ENCODE peak calls at places on chromosomes 7 and 10, in nine cellular contexts. A, G, Y, F, W, N, Z, D and S are unnamed samples.

GRCh38 chr7:5488286-5488878 is 64.7 kb upstream of the TNRC18 start:
- DNase-seq in N (no peak), D (no peak), G (no peak), Z (peak), W (no peak), F (no peak), Y (no peak), A (no peak), S (no peak)

GRCh38 chr10:79102056-79102874 is 33.5 kb downstream of the ZMIZ1 start:
- DNase-seq in Z (no peak), A (no peak), D (peak), G (no peak), Y (peak), F (no peak), N (no peak), W (no peak), S (no peak)

GRCh38 chr7:117014673-117015133 is 61.4 kb downstream of the ST7 start:
- DNase-seq in G (no peak), Y (peak), F (no peak), A (no peak), W (peak), Z (peak), D (peak), N (no peak), S (peak)

GRCh38 chr10:123666318-123667291 is at the start of gene GPR26:
- DNase-seq in A (no peak), Z (no peak), G (no peak), Y (no peak), D (no peak), W (no peak), F (peak), N (no peak), S (no peak)

GRCh38 chr10:115065731-115066130 is 27.4 kb upstream of the ATRNL1 start:
- DNase-seq in W (no peak), Y (no peak), G (no peak), Z (no peak), A (no peak), D (no peak), F (no peak), N (no peak), S (no peak)

GRCh38 chr7:31758770-31759169 is 71.8 kb downstream of the PPP1R17 start:
- DNase-seq in Y (no peak), W (no peak), G (no peak), A (no peak), D (no peak), Z (no peak), F (no peak), N (no peak), S (no peak)

GRCh38 chr7:139321071-139321745 is 19.9 kb upstream of the FMC1 start:
- DNase-seq in G (no peak), F (no peak), N (no peak), D (no peak), Y (peak), Z (peak), A (no peak), W (peak), S (peak)

GRCh38 chr10:46048152-46048551 is 2.1 kb upstream of the MSMB start:
- DNase-seq in D (no peak), Z (no peak), F (no peak), Y (no peak), G (no peak), A (no peak), W (no peak), N (no peak), S (no peak)

GRCh38 chr7:452230-452751 is 67.4 kb downstream of the PDGFA start:
- DNase-seq in Z (no peak), A (no peak), Y (no peak), N (no peak), G (no peak), F (no peak), W (no peak), D (no peak), S (peak)

GRCh38 chr10:104299031-104299904 is 30.3 kb downstream of the GSTO2 start:
- DNase-seq in Y (no peak), G (no peak), Z (no peak), D (no peak), A (no peak), F (no peak), W (no peak), N (no peak), S (no peak)

GRCh38 chr10:110138197-110138812 is 69.1 kb upstream of the MXI1 start:
- DNase-seq in A (no peak), W (peak), G (peak), D (peak), N (peak), Y (peak), Z (peak), F (no peak), S (peak)

GRCh38 chr7:223118-223800 is 30.9 kb downstream of the FAM20C start:
- DNase-seq in A (no peak), F (no peak), Y (no peak), G (no peak), Z (no peak), D (no peak), W (no peak), N (no peak), S (no peak)

GRCh38 chr10:50416885-50417284 is 165.6 kb upstream of the ASAH2 start:
- DNase-seq in G (no peak), W (peak), Z (no peak), F (no peak), Y (no peak), N (no peak), A (no peak), D (no peak), S (no peak)

GRCh38 chr7:134992626-134993179 is 6.4 kb downstream of the AGBL3 start:
- DNase-seq in D (no peak), F (no peak), Z (no peak), G (no peak), W (peak), N (peak), A (no peak), Y (no peak), S (peak)

GRCh38 chr7:94297397-94297838 is 97.3 kb upstream of the COL1A2 start:
- DNase-seq in G (peak), Z (no peak), Y (no peak), F (no peak), N (no peak), W (no peak), A (no peak), D (no peak), S (no peak)

GRCh38 chr7:120951826-120952225 is 1.2 kb downstream of the ING3 start:
- DNase-seq in W (no peak), D (no peak), A (no peak), Y (no peak), N (no peak), G (no peak), Z (no peak), F (no peak), S (no peak)

GRCh38 chr7:51647931-51648351 is 331.3 kb upstream of the COBL start:
- DNase-seq in G (no peak), A (no peak), D (no peak), F (no peak), Y (no peak), W (no peak), Z (no peak), N (no peak), S (no peak)

GRCh38 chr10:93837783-93838677 is 55.7 kb upstream of the SLC35G1 start:
- DNase-seq in D (no peak), Z (no peak), W (no peak), Y (no peak), F (no peak), A (no peak), G (no peak), N (no peak), S (no peak)

GRCh38 chr7:117808273-117808868 is 64.9 kb downstream of the CTTNBP2 start:
- DNase-seq in Y (no peak), G (no peak), N (no peak), Z (no peak), A (no peak), D (no peak), W (no peak), F (no peak), S (no peak)

GRCh38 chr10:1419796-1420429 is 317.4 kb downstream of the ADARB2 start:
- DNase-seq in F (no peak), G (no peak), W (no peak), Y (no peak), A (no peak), Z (no peak), D (no peak), N (no peak), S (no peak)

GRCh38 chr7:47625861-47626444 is 44.0 kb upstream of the TNS3 start:
- DNase-seq in W (no peak), Z (no peak), A (no peak), D (no peak), G (no peak), Y (no peak), F (no peak), N (no peak), S (no peak)

GRCh38 chr7:147308539-147308938 is 1191.9 kb downstream of the CNTNAP2 start:
- DNase-seq in Z (no peak), A (no peak), F (no peak), D (no peak), G (no peak), N (no peak), W (no peak), Y (no peak), S (no peak)

GRCh38 chr10:65911431-65911830 is 1014.4 kb upstream of the LRRTM3 start:
- DNase-seq in W (no peak), G (no peak), F (no peak), Y (peak), D (no peak), Z (peak), N (no peak), A (no peak), S (peak)

GRCh38 chr10:76251773-76252617 is 820.6 kb downstream of the LRMDA start:
- DNase-seq in N (no peak), D (peak), F (no peak), G (no peak), A (no peak), Z (no peak), W (no peak), Y (no peak), S (no peak)

GRCh38 chr10:46231087-46231486 is 55.7 kb upstream of the ANTXRL start:
- DNase-seq in Y (no peak), A (no peak), W (no peak), D (no peak), Z (no peak), F (no peak), G (no peak), N (no peak), S (no peak)

GRCh38 chr10:132698761-132699391 is 87.1 kb downstream of the NKX6-2 start:
- DNase-seq in D (no peak), G (no peak), F (no peak), W (no peak), N (no peak), Z (no peak), Y (no peak), A (no peak), S (no peak)